ENCODE peak calls at places on chromosomes 7 and 10, in eight cellular contexts. A, L, V, B, S, Z, I and X are unnamed samples.
A peak's percentile ranks its signal among the peaks of the same experiment; 100 is the strongest.

GRCh38 chr7:110800984-110801383 is 289.9 kb upstream of the LRRN3 start:
- DNase-seq in A (no peak), L (no peak), V (no peak), B (no peak), S (no peak), Z (no peak), I (no peak), X (no peak)

GRCh38 chr7:50348469-50349162 is 44.1 kb downstream of the IKZF1 start:
- DNase-seq in A (no peak), L (no peak), V (no peak), B (no peak), S (no peak), Z (no peak), I (no peak), X (no peak)

GRCh38 chr10:129942019-129942277 is 22.1 kb downstream of the EBF3 start:
- DNase-seq in A (no peak), L (no peak), V (no peak), B (no peak), S (no peak), Z (no peak), I (no peak), X (no peak)

GRCh38 chr7:141158562-141158961 is 84.7 kb downstream of the TMEM178B start:
- DNase-seq in A (peak; percentile 34), L (peak; percentile 89), V (peak; percentile 50), B (no peak), S (peak; percentile 66), Z (no peak), I (peak; percentile 46), X (no peak)

GRCh38 chr7:91046322-91047088 is 217.7 kb upstream of the FZD1 start:
- DNase-seq in A (no peak), L (peak; percentile 23), V (peak; percentile 21), B (no peak), S (no peak), Z (no peak), I (no peak), X (no peak)

GRCh38 chr7:32618987-32619386 is 123.7 kb downstream of the AVL9 start:
- DNase-seq in A (no peak), L (no peak), V (no peak), B (no peak), S (no peak), Z (no peak), I (no peak), X (no peak)

GRCh38 chr10:111075577-111076185 is 1.1 kb upstream of the ADRA2A start:
- DNase-seq in A (no peak), L (no peak), V (no peak), B (no peak), S (no peak), Z (no peak), I (no peak), X (no peak)

GRCh38 chr10:78944658-78945333 is 124.0 kb upstream of the ZMIZ1 start:
- DNase-seq in A (no peak), L (peak; percentile 94), V (peak; percentile 96), B (peak; percentile 84), S (peak; percentile 95), Z (peak; percentile 3), I (peak; percentile 88), X (no peak)

GRCh38 chr7:43015301-43015700 is 83.1 kb downstream of the MRPL32 start:
- DNase-seq in A (no peak), L (no peak), V (no peak), B (no peak), S (no peak), Z (no peak), I (no peak), X (no peak)

GRCh38 chr10:44651395-44651661 is 259.8 kb upstream of the TMEM72 start:
- DNase-seq in A (no peak), L (no peak), V (peak; percentile 16), B (no peak), S (no peak), Z (no peak), I (no peak), X (no peak)

GRCh38 chr10:77505431-77506334 is 131.9 kb downstream of the KCNMA1 start:
- DNase-seq in A (no peak), L (peak; percentile 88), V (peak; percentile 64), B (no peak), S (peak; percentile 65), Z (no peak), I (peak; percentile 93), X (no peak)

GRCh38 chr10:31929986-31930675 is 1.5 kb upstream of the ARHGAP12 start:
- DNase-seq in A (no peak), L (no peak), V (peak; percentile 20), B (no peak), S (no peak), Z (no peak), I (no peak), X (peak; percentile 59)

GRCh38 chr10:121853950-121854349 is 73.9 kb downstream of the ATE1 start:
- DNase-seq in A (no peak), L (no peak), V (no peak), B (no peak), S (no peak), Z (no peak), I (no peak), X (no peak)

GRCh38 chr10:96532523-96532922 is 18.8 kb upstream of the TLL2 start:
- DNase-seq in A (no peak), L (no peak), V (peak; percentile 25), B (no peak), S (no peak), Z (no peak), I (no peak), X (no peak)

GRCh38 chr10:126408953-126409641 is 20.8 kb upstream of the ADAM12 start:
- DNase-seq in A (no peak), L (no peak), V (peak; percentile 32), B (no peak), S (no peak), Z (no peak), I (no peak), X (no peak)
- TF ChIP-seq CTCF in A (no peak), L (no peak), V (no peak), B (no peak), S (no peak), Z (no peak), I (no peak), X (no peak)

GRCh38 chr10:287814-288213 is 152.6 kb downstream of the ZMYND11 start:
- DNase-seq in A (no peak), L (peak; percentile 10), V (peak; percentile 7), B (no peak), S (no peak), Z (no peak), I (no peak), X (no peak)
- TF ChIP-seq CTCF in A (no peak), L (peak; percentile 26), V (peak; percentile 23), B (no peak), S (peak; percentile 57), Z (no peak), I (peak; percentile 14), X (no peak)

GRCh38 chr7:157863906-157864810 is 527.4 kb downstream of the DNAJB6 start:
- DNase-seq in A (no peak), L (no peak), V (no peak), B (no peak), S (no peak), Z (no peak), I (no peak), X (no peak)
- TF ChIP-seq CTCF in A (no peak), L (no peak), V (no peak), B (no peak), S (no peak), Z (no peak), I (no peak), X (no peak)

GRCh38 chr7:55017841-55018240 is 976 bp upstream of the EGFR start:
- DNase-seq in A (no peak), L (no peak), V (no peak), B (no peak), S (no peak), Z (no peak), I (no peak), X (no peak)
- TF ChIP-seq CTCF in A (no peak), L (no peak), V (no peak), B (no peak), S (no peak), Z (no peak), I (no peak), X (no peak)

GRCh38 chr7:46809886-46810285 is 772.0 kb downstream of the TNS3 start:
- DNase-seq in A (no peak), L (no peak), V (no peak), B (no peak), S (no peak), Z (no peak), I (no peak), X (no peak)

GRCh38 chr7:46814516-46815250 is 767.2 kb downstream of the TNS3 start:
- DNase-seq in A (no peak), L (peak; percentile 6), V (peak; percentile 10), B (no peak), S (no peak), Z (no peak), I (no peak), X (no peak)

GRCh38 chr7:46811529-46811928 is 770.4 kb downstream of the TNS3 start:
- DNase-seq in A (no peak), L (peak; percentile 94), V (peak; percentile 84), B (peak; percentile 70), S (peak; percentile 77), Z (no peak), I (peak; percentile 96), X (no peak)

GRCh38 chr7:46812047-46812672 is 769.8 kb downstream of the TNS3 start:
- DNase-seq in A (no peak), L (peak; percentile 32), V (peak; percentile 18), B (no peak), S (no peak), Z (no peak), I (no peak), X (no peak)

DNA sequence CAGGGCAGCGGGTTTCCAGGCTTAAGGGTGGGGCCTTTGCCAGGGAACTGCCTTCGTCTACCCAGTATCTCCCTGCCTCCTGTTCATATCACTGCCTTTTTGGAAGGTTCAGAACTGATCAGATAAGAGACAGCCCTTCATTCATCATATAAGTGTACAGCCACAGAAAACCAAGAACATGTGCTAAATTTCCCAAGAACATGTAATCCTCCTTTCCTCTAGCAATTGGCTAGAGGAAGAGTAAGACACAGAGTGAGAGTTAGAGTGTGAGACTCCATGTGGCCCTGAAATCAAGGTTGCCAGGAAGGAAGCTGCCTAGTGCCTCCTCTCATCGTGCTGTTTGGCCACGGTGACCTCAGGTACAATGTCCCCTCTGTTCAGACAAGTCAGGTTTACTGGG is 770.9 kb downstream of the TNS3 start:
- DNase-seq in A (no peak), L (no peak), V (no peak), B (no peak), S (no peak), Z (no peak), I (no peak), X (no peak)
- TF ChIP-seq CTCF in A (no peak), L (no peak), V (no peak), B (no peak), S (no peak), Z (no peak), I (no peak), X (no peak)